ENCODE peak calls at places on chromosomes 6 and 20, in six cellular contexts. One of them, this sample, is unnamed.

GRCh38 chr6:107101661-107102413 is 13.5 kb downstream of the BEND3 start:
- DNase-seq in fibroblast of lung: no peak
- DNase-seq in HCT116: no peak
- DNase-seq in heart left ventricle: no peak
- DNase-seq in OCI-LY7: peak; percentile 42
- DNase-seq in pancreas: no peak
- DNase-seq in this sample: no peak

GRCh38 chr6:20318851-20319387 is 82.8 kb upstream of the E2F3 start:
- DNase-seq in fibroblast of lung: no peak
- DNase-seq in HCT116: no peak
- DNase-seq in heart left ventricle: no peak
- DNase-seq in OCI-LY7: no peak
- DNase-seq in pancreas: no peak
- DNase-seq in this sample: no peak

GRCh38 chr6:138182939-138183791 is 21.4 kb downstream of the ARFGEF3 start:
- DNase-seq in fibroblast of lung: no peak
- DNase-seq in HCT116: no peak
- DNase-seq in heart left ventricle: no peak
- DNase-seq in OCI-LY7: no peak
- DNase-seq in pancreas: no peak
- DNase-seq in this sample: no peak

GRCh38 chr6:14997507-14997906 is 248.4 kb upstream of the JARID2 start:
- DNase-seq in fibroblast of lung: no peak
- DNase-seq in HCT116: no peak
- DNase-seq in heart left ventricle: no peak
- DNase-seq in OCI-LY7: no peak
- DNase-seq in pancreas: no peak
- DNase-seq in this sample: no peak

GRCh38 chr6:116329156-116329555 is 41.6 kb upstream of the DSE start:
- DNase-seq in fibroblast of lung: no peak
- DNase-seq in HCT116: no peak
- DNase-seq in heart left ventricle: no peak
- DNase-seq in OCI-LY7: no peak
- DNase-seq in pancreas: no peak
- DNase-seq in this sample: no peak

GRCh38 chr6:100346828-100347227 is 117.9 kb downstream of the SIM1 start:
- DNase-seq in fibroblast of lung: peak; percentile 89
- DNase-seq in HCT116: no peak
- DNase-seq in heart left ventricle: no peak
- DNase-seq in OCI-LY7: no peak
- DNase-seq in pancreas: no peak
- DNase-seq in this sample: peak; percentile 70

GRCh38 chr20:5696011-5696559 is 54.1 kb upstream of the SHLD1 start:
- DNase-seq in fibroblast of lung: peak; percentile 53
- DNase-seq in HCT116: no peak
- DNase-seq in heart left ventricle: no peak
- DNase-seq in OCI-LY7: no peak
- DNase-seq in pancreas: no peak
- DNase-seq in this sample: no peak

GRCh38 chr20:278181-278580 is 12.4 kb downstream of the C20orf96 start:
- DNase-seq in fibroblast of lung: no peak
- DNase-seq in HCT116: no peak
- DNase-seq in heart left ventricle: no peak
- DNase-seq in OCI-LY7: no peak
- DNase-seq in pancreas: no peak
- DNase-seq in this sample: no peak

GRCh38 chr6:51619042-51619799 is 468.2 kb downstream of the PKHD1 start:
- DNase-seq in fibroblast of lung: no peak
- DNase-seq in HCT116: no peak
- DNase-seq in heart left ventricle: no peak
- DNase-seq in OCI-LY7: no peak
- DNase-seq in pancreas: peak; percentile 53
- DNase-seq in this sample: peak; percentile 41

DNA sequence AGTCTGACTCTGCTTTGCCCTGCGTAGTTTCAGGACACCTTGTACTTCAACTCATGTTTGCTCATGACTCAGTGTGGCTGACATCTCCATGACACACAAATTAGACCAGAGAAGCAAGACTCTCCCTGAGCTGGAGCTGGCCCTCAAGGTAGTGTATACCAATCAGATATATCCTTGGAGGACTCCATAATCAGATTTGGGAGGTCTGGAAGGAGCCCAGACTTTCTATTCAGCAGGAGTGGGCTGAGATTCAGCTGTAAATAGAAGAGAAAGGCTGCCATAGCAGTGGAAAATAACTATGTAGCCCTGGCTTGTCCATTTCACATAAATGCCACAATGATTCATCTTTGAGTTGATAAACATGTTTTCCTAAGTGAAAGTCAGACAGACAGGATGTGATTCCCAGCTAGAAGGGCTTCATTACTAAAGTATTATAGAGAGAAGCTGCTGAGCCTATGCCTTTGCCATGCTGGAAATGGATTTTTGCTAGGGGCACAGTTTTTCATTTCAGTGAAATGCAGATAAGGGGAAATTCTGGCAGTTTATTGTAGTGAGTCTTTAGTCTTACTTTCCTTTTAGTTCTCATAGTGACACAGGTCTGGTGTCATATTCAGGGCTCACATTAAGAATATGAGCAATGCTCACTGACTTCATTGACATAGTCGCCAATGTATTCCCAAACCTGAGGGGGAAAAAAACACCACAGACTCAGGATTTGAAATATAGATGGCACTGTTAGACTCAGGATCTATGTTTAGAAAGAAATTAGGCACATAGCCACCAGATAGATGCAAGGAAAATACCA is 95.3 kb downstream of the CLVS2 start:
- DNase-seq in fibroblast of lung: peak; percentile 36
- DNase-seq in HCT116: no peak
- DNase-seq in heart left ventricle: no peak
- DNase-seq in OCI-LY7: no peak
- DNase-seq in pancreas: no peak
- DNase-seq in this sample: peak; percentile 88
- H3K27ac ChIP-seq in fibroblast of lung: no peak overlapping the region
- H3K27ac ChIP-seq in HCT116: no peak overlapping the region
- H3K27ac ChIP-seq in heart left ventricle: no peak overlapping the region
- H3K27ac ChIP-seq in OCI-LY7: no peak overlapping the region
- H3K27ac ChIP-seq in pancreas: no peak overlapping the region
- H3K27ac ChIP-seq in this sample: peak overlapping the region; percentile 37

DNA sequence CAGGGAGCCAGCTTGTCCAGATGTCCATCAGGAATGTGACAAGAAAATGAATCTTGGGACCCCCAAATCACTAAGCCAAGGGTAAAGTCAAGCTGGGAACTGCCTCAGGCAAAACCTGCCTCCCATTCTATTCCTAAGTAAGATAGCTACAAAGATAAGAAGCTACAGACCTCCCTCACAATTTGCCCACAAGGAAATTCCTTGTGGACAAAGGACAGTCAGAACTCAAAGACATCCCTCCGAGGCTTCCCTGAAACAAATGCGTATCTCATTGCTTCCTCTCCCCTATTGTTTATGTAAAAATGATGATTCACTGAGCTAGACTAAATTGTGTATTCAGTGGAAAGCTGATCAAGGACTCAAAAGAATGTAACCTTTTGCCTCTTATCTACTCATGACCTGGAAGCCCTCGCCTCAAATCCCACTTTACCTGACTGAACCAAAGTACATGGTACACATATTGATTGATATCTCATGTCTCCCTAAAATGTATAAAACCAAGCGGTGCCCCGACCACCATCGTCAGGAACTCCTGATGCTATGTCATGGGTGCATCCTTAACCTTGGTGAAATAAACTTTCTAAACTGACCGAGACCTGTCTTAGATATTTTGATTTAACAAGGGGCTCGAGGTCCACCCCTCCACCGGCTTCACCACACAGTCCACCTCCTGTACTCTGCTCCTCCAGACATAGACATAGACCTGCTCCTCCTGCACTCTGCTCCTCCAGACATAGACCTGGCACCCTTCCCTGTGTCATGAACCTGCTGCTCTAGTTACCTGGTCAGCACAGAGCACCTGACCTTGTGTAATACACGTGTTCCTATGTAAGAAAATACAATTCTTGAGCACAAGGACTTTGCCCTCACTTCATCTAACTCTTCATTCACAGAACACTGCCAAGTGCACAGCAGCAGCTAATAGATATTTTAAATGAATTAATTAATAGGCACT is 81.4 kb downstream of the WDR27 start:
- DNase-seq in fibroblast of lung: peak; percentile 83
- DNase-seq in HCT116: no peak
- DNase-seq in heart left ventricle: no peak
- DNase-seq in OCI-LY7: no peak
- DNase-seq in pancreas: no peak
- DNase-seq in this sample: peak; percentile 48
- H3K27ac ChIP-seq in fibroblast of lung: peak overlapping the region; percentile 47
- H3K27ac ChIP-seq in HCT116: no peak overlapping the region
- H3K27ac ChIP-seq in heart left ventricle: no peak overlapping the region
- H3K27ac ChIP-seq in OCI-LY7: no peak overlapping the region
- H3K27ac ChIP-seq in pancreas: no peak overlapping the region
- H3K27ac ChIP-seq in this sample: no peak overlapping the region

DNA sequence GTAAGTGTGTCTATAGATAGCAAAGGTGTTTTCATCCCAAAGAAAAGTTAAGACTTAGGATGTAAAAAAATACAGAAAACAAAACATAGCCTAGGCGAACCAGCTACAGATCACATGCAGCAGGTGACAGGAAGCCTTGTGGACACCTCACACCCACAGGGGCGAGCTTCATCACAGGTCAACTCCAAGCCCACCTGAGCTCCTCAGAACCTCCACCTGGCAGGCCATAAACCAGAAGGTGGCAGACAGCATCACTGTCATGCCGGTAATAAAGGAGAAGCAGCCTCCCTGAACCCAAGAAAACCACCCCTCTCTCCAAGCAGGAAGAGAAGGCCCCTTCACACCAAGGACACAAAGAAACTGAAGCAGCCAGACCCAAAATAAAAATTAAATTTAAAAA is 1.0 kb downstream of the RALGAPA2 start:
- DNase-seq in fibroblast of lung: no peak
- DNase-seq in HCT116: no peak
- DNase-seq in heart left ventricle: no peak
- DNase-seq in OCI-LY7: peak; percentile 37
- DNase-seq in pancreas: no peak
- DNase-seq in this sample: no peak
- H3K27ac ChIP-seq in fibroblast of lung: no peak overlapping the region
- H3K27ac ChIP-seq in HCT116: no peak overlapping the region
- H3K27ac ChIP-seq in heart left ventricle: peak overlapping the region; percentile 85
- H3K27ac ChIP-seq in OCI-LY7: no peak overlapping the region
- H3K27ac ChIP-seq in pancreas: peak overlapping the region; percentile 72
- H3K27ac ChIP-seq in this sample: no peak overlapping the region

GRCh38 chr20:33644313-33645071 is 17.6 kb upstream of the C20orf144 start:
- DNase-seq in fibroblast of lung: no peak
- DNase-seq in HCT116: no peak
- DNase-seq in heart left ventricle: no peak
- DNase-seq in OCI-LY7: no peak
- DNase-seq in pancreas: peak; percentile 63
- DNase-seq in this sample: no peak
- H3K27ac ChIP-seq in fibroblast of lung: no peak overlapping the region
- H3K27ac ChIP-seq in HCT116: no peak overlapping the region
- H3K27ac ChIP-seq in heart left ventricle: no peak overlapping the region
- H3K27ac ChIP-seq in OCI-LY7: no peak overlapping the region
- H3K27ac ChIP-seq in pancreas: no peak overlapping the region
- H3K27ac ChIP-seq in this sample: no peak overlapping the region

DNA sequence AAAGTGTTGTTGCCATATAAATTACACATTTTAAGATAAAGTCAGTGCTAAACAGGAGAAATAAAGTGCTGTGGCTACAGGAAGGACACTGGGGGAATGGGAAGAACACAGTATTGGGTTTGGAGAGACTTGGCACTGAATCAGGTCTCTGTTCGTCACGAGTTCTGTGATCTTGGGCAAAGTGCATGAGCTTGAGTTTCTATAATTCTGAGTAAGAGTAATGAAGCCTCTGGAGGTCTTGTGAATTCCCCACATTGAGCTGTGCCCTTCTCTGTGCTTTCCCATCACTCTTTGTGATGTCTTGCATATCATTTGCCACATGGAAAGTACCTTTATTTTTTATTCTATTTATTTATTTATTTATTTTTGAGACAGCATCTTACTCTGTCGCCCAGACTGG is 16.8 kb upstream of the EEF1A1 start:
- DNase-seq in fibroblast of lung: no peak
- DNase-seq in HCT116: no peak
- DNase-seq in heart left ventricle: no peak
- DNase-seq in OCI-LY7: no peak
- DNase-seq in pancreas: no peak
- DNase-seq in this sample: no peak
- H3K27ac ChIP-seq in fibroblast of lung: no peak overlapping the region
- H3K27ac ChIP-seq in HCT116: no peak overlapping the region
- H3K27ac ChIP-seq in heart left ventricle: no peak overlapping the region
- H3K27ac ChIP-seq in OCI-LY7: no peak overlapping the region
- H3K27ac ChIP-seq in pancreas: no peak overlapping the region
- H3K27ac ChIP-seq in this sample: no peak overlapping the region

This sample was measured in foreskin keratinocyte.